ENCODE peak calls at places on chromosomes 6 and 20, in eight cellular contexts. U, W, T, N, O, Z, B and G are unnamed samples.

GRCh38 chr6:161215193-161215592 is 58.7 kb downstream of the AGPAT4 start:
- DNase-seq in B (no peak), O (peak), N (peak), U (no peak), Z (no peak), W (peak), T (no peak), G (no peak)

GRCh38 chr20:2816030-2816582 is at the start of gene TMEM239:
- DNase-seq in T (no peak), U (no peak), Z (no peak), N (no peak), W (no peak), O (no peak), B (no peak), G (no peak)

GRCh38 chr6:166687538-166688259 is 60.6 kb upstream of the RPS6KA2 start:
- DNase-seq in U (no peak), B (no peak), Z (no peak), W (no peak), T (no peak), N (no peak), O (no peak), G (no peak)

GRCh38 chr6:99130897-99131873 is 183.4 kb upstream of the FBXL4 start:
- DNase-seq in U (no peak), W (no peak), O (no peak), B (no peak), Z (no peak), T (no peak), N (no peak), G (no peak)

GRCh38 chr20:61786230-61786629 is 279.5 kb downstream of the TAF4 start:
- DNase-seq in Z (no peak), O (no peak), W (no peak), U (no peak), B (no peak), T (no peak), N (no peak), G (no peak)

GRCh38 chr6:66478705-66479104 is 771.7 kb upstream of the EYS start:
- DNase-seq in W (peak), U (no peak), O (no peak), T (no peak), N (no peak), Z (no peak), B (no peak), G (no peak)

GRCh38 chr20:5741089-5741488 is 9.1 kb upstream of the SHLD1 start:
- DNase-seq in T (no peak), Z (no peak), N (peak), B (no peak), U (no peak), W (no peak), O (no peak), G (no peak)

GRCh38 chr6:163943647-163944395 is 529.3 kb downstream of the QKI start:
- DNase-seq in Z (no peak), W (no peak), O (no peak), N (no peak), U (no peak), B (no peak), T (no peak), G (no peak)

GRCh38 chr6:56435326-56435725 is 187.9 kb upstream of the COL21A1 start:
- DNase-seq in U (no peak), N (no peak), Z (no peak), O (no peak), T (no peak), W (no peak), B (no peak), G (no peak)

GRCh38 chr6:156396068-156396771 is 381.0 kb upstream of the ARID1B start:
- DNase-seq in N (no peak), W (no peak), T (no peak), B (no peak), Z (no peak), O (no peak), U (peak), G (no peak)

GRCh38 chr20:13338999-13339411 is 117.9 kb downstream of the ISM1 start:
- DNase-seq in T (no peak), O (no peak), B (no peak), W (no peak), Z (no peak), N (peak), U (no peak), G (no peak)

GRCh38 chr20:35952480-35953410 is 1.6 kb downstream of the SCAND1 start:
- DNase-seq in B (no peak), U (no peak), T (no peak), W (peak), Z (no peak), N (peak), O (no peak), G (no peak)

GRCh38 chr6:85675030-85675819 is 32.5 kb upstream of the SYNCRIP start:
- DNase-seq in T (no peak), O (no peak), Z (no peak), W (no peak), U (no peak), B (no peak), N (peak), G (no peak)